ENCODE peak calls at places on chromosomes 12 and 14, in nine cellular contexts. T is psoas muscle, R is NB4, D is HFF-Myc, C is HL-60, P is K562, Q is heart left ventricle, Y is fibroblast of pulmonary artery, X is A549. M is an unnamed sample.

GRCh38 chr12:117069926-117070900 is 29.0 kb downstream of the TESC start:
- DNase-seq in T (no peak), R (peak; percentile 100), D (no peak), C (peak; percentile 93), P (no peak), Q (no peak), Y (no peak), X (no peak), M (no peak)

GRCh38 chr12:77377622-77378021 is 312.3 kb upstream of the E2F7 start:
- DNase-seq in T (no peak), R (no peak), D (no peak), C (no peak), P (no peak), Q (no peak), Y (no peak), X (no peak), M (no peak)

GRCh38 chr14:97462081-97462480 is 664.9 kb downstream of the VRK1 start:
- DNase-seq in T (no peak), R (no peak), D (no peak), C (no peak), P (no peak), Q (no peak), Y (no peak), X (no peak), M (no peak)

GRCh38 chr12:112496493-112496892 is 77.7 kb downstream of the PTPN11 start:
- DNase-seq in T (no peak), R (no peak), D (no peak), C (no peak), P (no peak), Q (no peak), Y (no peak), X (no peak), M (no peak)

GRCh38 chr12:23083267-23083666 is 458.3 kb downstream of the ETNK1 start:
- DNase-seq in T (no peak), R (no peak), D (peak; percentile 1), C (no peak), P (peak; percentile 26), Q (no peak), Y (peak; percentile 46), X (peak; percentile 2), M (no peak)

GRCh38 chr12:103495783-103496456 is at the start of gene C12orf42:
- DNase-seq in T (no peak), R (no peak), D (no peak), C (no peak), P (peak; percentile 9), Q (no peak), Y (peak; percentile 4), X (peak; percentile 75), M (peak; percentile 72)

GRCh38 chr14:102655154-102655553 is 62.7 kb downstream of the RCOR1 start:
- DNase-seq in T (no peak), R (no peak), D (no peak), C (no peak), P (no peak), Q (no peak), Y (peak; percentile 78), X (peak; percentile 51), M (peak; percentile 63)

GRCh38 chr12:53252349-53252916 is 15.7 kb upstream of the ESPL1 start:
- DNase-seq in T (peak; percentile 57), R (no peak), D (no peak), C (no peak), P (no peak), Q (no peak), Y (peak; percentile 16), X (no peak), M (no peak)

GRCh38 chr14:86153480-86153879 is 623.5 kb downstream of the FLRT2 start:
- DNase-seq in T (no peak), R (peak; percentile 4), D (no peak), C (no peak), P (no peak), Q (no peak), Y (no peak), X (no peak), M (peak; percentile 52)

GRCh38 chr14:31787377-31787776 is 226.2 kb downstream of the NUBPL start:
- DNase-seq in T (no peak), R (peak; percentile 25), D (peak; percentile 12), C (no peak), P (peak; percentile 21), Q (no peak), Y (peak; percentile 13), X (peak; percentile 50), M (no peak)

GRCh38 chr14:49861581-49861922 is 9.0 kb upstream of the NEMF start:
- DNase-seq in T (peak; percentile 68), R (peak; percentile 85), D (peak; percentile 52), C (peak; percentile 57), P (peak; percentile 63), Q (peak; percentile 56), Y (peak; percentile 93), X (peak; percentile 84), M (peak; percentile 80)

GRCh38 chr12:64790166-64790565 is 31.0 kb upstream of the GNS start:
- DNase-seq in T (no peak), R (no peak), D (no peak), C (no peak), P (no peak), Q (no peak), Y (no peak), X (no peak), M (no peak)

GRCh38 chr14:68548194-68549056 is 244.4 kb downstream of the ZFP36L1 start:
- DNase-seq in T (peak; percentile 93), R (no peak), D (peak; percentile 92), C (no peak), P (no peak), Q (peak; percentile 92), Y (peak; percentile 99), X (peak; percentile 89), M (peak; percentile 15)

GRCh38 chr14:68937790-68938514 is 41.1 kb downstream of the ACTN1 start:
- DNase-seq in T (no peak), R (no peak), D (no peak), C (no peak), P (peak; percentile 11), Q (peak; percentile 78), Y (no peak), X (peak; percentile 89), M (peak; percentile 63)

GRCh38 chr12:50400104-50400637 is 514 bp upstream of the LARP4 start:
- DNase-seq in T (no peak), R (peak; percentile 50), D (no peak), C (no peak), P (peak; percentile 25), Q (no peak), Y (no peak), X (no peak), M (no peak)
- H3K4me3 ChIP-seq in T (peak overlapping the region; percentile 89), R (peak overlapping the region; percentile 74), D (peak overlapping the region; percentile 78), C (peak overlapping the region; percentile 89), P (peak overlapping the region; percentile 83), Q (peak overlapping the region; percentile 49), Y (peak overlapping the region; percentile 97), X (peak overlapping the region; percentile 91), M (peak overlapping the region; percentile 88)

GRCh38 chr12:50314629-50315312 is 31.5 kb upstream of the LIMA1 start:
- DNase-seq in T (no peak), R (peak; percentile 64), D (peak; percentile 48), C (no peak), P (peak; percentile 57), Q (no peak), Y (peak; percentile 84), X (peak; percentile 61), M (peak; percentile 80)
- TF ChIP-seq CTCF in T (peak; percentile 57), R (peak; percentile 61), D (peak; percentile 49), C (peak; percentile 14), P (peak; percentile 69), Q (peak; percentile 59), Y (peak; percentile 72), X (peak; percentile 78), M (peak; percentile 70)

GRCh38 chr14:29955087-29955486 is 27.4 kb upstream of the PRKD1 start:
- DNase-seq in T (no peak), R (no peak), D (no peak), C (no peak), P (no peak), Q (no peak), Y (peak; percentile 10), X (no peak), M (no peak)

GRCh38 chr14:29953501-29953900 is 25.9 kb upstream of the PRKD1 start:
- DNase-seq in T (no peak), R (no peak), D (no peak), C (no peak), P (no peak), Q (no peak), Y (no peak), X (no peak), M (no peak)
- H3K4me3 ChIP-seq in T (no peak overlapping the region), R (no peak overlapping the region), D (no peak overlapping the region), C (no peak overlapping the region), P (no peak overlapping the region), Q (no peak overlapping the region), Y (no peak overlapping the region), X (no peak overlapping the region), M (no peak overlapping the region)

GRCh38 chr14:74492413-74493342 is at the start of gene NPC2:
- DNase-seq in T (no peak), R (no peak), D (no peak), C (no peak), P (no peak), Q (no peak), Y (no peak), X (no peak), M (no peak)

GRCh38 chr14:74491952-74492351 is 1.2 kb downstream of the NPC2 start:
- DNase-seq in T (no peak), R (peak; percentile 62), D (no peak), C (no peak), P (peak; percentile 36), Q (no peak), Y (peak; percentile 45), X (peak; percentile 59), M (peak; percentile 57)

GRCh38 chr14:74495356-74495755 is 1.8 kb downstream of the ISCA2 start:
- DNase-seq in T (no peak), R (peak; percentile 50), D (no peak), C (no peak), P (no peak), Q (no peak), Y (no peak), X (no peak), M (no peak)

GRCh38 chr14:74488788-74489397 is 4.2 kb downstream of the NPC2 start:
- DNase-seq in T (no peak), R (peak; percentile 47), D (no peak), C (no peak), P (no peak), Q (no peak), Y (peak; percentile 72), X (no peak), M (no peak)

DNA sequence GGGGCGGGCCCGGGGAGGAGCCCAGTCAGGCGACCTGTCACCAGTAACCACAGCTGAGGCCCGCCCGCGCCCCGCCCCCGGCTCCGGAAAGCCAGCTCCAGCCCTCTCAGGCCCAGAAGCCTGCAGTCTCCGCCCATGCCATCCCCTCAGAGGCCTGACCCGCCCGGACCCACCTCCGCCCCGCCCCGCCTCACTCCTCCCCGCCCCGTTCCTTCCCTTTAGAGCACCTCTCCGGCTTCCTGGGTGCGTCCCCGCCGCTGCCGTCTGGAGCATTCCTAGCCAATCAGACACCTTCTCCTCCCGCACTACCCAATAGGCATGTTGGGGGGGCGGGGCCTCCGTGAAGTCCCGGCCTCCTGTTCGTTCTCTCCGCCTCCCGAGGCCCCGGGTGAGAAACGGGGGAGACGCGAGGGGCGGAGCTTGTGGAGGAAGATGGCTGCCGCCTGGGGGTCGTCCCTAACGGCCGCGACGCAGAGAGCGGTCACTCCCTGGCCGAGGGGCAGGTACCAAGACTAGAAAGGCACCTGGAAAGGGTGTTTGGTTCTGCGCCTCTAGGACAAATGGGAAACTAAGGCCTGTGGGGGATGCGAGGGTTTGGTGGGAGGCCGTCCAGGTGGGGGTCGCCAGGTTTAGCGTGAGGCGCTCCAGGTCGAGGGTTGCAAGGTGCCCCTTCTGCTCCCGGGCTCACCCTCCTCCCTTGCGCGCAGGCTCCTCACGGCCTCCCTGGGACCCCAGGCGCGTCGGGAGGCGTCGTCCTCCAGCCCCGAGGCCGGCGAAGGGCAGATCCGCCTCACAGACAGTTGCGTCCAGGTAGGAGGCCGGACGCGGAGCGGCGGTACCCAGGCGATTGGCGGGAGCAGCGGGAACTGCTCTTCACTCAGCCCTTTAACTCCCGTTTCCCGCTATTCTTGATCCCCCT is at the start of gene ISCA2:
- DNase-seq in T (peak; percentile 100), R (peak; percentile 99), D (peak; percentile 92), C (peak; percentile 87), P (peak; percentile 98), Q (peak; percentile 100), Y (peak; percentile 99), X (peak; percentile 99), M (peak; percentile 99)
- TF ChIP-seq CTCF in T (no peak), R (no peak), D (no peak), C (no peak), P (no peak), Q (no peak), Y (no peak), X (no peak), M (no peak)